ENCODE peak calls at places on chromosomes 16 and 17, in six cellular contexts. S, E, D, L, Z and V are unnamed samples.

GRCh38 chr16:17426451-17426850 is 44.3 kb downstream of the XYLT1 start:
- DNase-seq in S (no peak), Z (no peak), D (no peak), E (no peak), L (no peak), V (no peak)

GRCh38 chr16:9060225-9060624 is 31.2 kb upstream of the HAPSTR1 start:
- DNase-seq in S (no peak), L (no peak), D (no peak), Z (no peak), E (no peak), V (no peak)

GRCh38 chr17:78925234-78925633 is at the start of gene TIMP2:
- DNase-seq in S (peak; percentile 92), D (peak; percentile 87), Z (peak; percentile 87), L (peak; percentile 87), E (peak; percentile 81), V (peak; percentile 83)

GRCh38 chr17:62094175-62094574 is 29.1 kb upstream of the MED13 start:
- DNase-seq in Z (no peak), D (no peak), E (no peak), L (no peak), S (no peak), V (no peak)

GRCh38 chr16:75860654-75861053 is 134.4 kb upstream of the CPHXL start:
- DNase-seq in L (no peak), E (peak; percentile 56), S (no peak), D (no peak), Z (no peak), V (no peak)

GRCh38 chr17:50396261-50397110 is 837 bp downstream of the LRRC59 start:
- DNase-seq in Z (peak; percentile 38), L (no peak), E (peak; percentile 1), D (peak; percentile 65), S (no peak), V (no peak)

GRCh38 chr16:27879601-27880247 is 183.8 kb downstream of the GSG1L start:
- DNase-seq in E (no peak), L (no peak), S (peak; percentile 45), Z (no peak), D (no peak), V (no peak)

GRCh38 chr16:57277586-57277985 is 6.9 kb downstream of the PLLP start:
- DNase-seq in E (no peak), D (peak; percentile 77), L (peak; percentile 32), S (no peak), Z (no peak), V (no peak)

GRCh38 chr16:15513169-15513568 is 78.8 kb downstream of the BMERB1 start:
- DNase-seq in Z (no peak), L (no peak), S (no peak), E (no peak), D (no peak), V (no peak)

GRCh38 chr16:87723224-87723619 is 42.6 kb downstream of the KLHDC4 start:
- DNase-seq in Z (peak; percentile 32), E (no peak), S (peak; percentile 50), L (peak; percentile 74), D (no peak), V (peak; percentile 45)

GRCh38 chr17:82743344-82744219 is 8.2 kb downstream of the FN3K start:
- DNase-seq in D (no peak), L (no peak), Z (no peak), S (no peak), E (no peak), V (no peak)

GRCh38 chr17:49779730-49780220 is 8.7 kb upstream of the KAT7 start:
- DNase-seq in Z (peak; percentile 42), S (no peak), E (no peak), L (no peak), D (peak; percentile 36), V (no peak)